ENCODE peak calls at places on chromosomes 1 and 21, in eight cellular contexts. L is transverse colon, U is tibial nerve, C is HepG2, V is suprapubic skin, A is stomach, G is SK-N-SH, E is esophagus muscularis mucosa. N is an unnamed sample.

GRCh38 chr1:201028473-201028889 is 5.0 kb upstream of the KIF21B start:
- DNase-seq in A (no peak), C (peak; percentile 33), U (peak; percentile 50), L (peak; percentile 79), G (no peak), V (no peak), E (no peak), N (no peak)

GRCh38 chr1:36760081-36760480 is 274.2 kb downstream of the GRIK3 start:
- DNase-seq in E (no peak), A (no peak), C (no peak), G (no peak), L (no peak), V (no peak), U (no peak), N (no peak)

GRCh38 chr1:173002891-173003582 is 47.7 kb downstream of the TNFSF18 start:
- DNase-seq in L (no peak), U (no peak), A (no peak), V (no peak), G (no peak), E (no peak), C (no peak), N (no peak)

GRCh38 chr1:228211091-228211870 is 3.4 kb downstream of the OBSCN start:
- DNase-seq in G (no peak), L (no peak), A (no peak), C (no peak), U (no peak), V (peak; percentile 78), E (no peak), N (peak; percentile 23)

GRCh38 chr1:10122926-10123325 is 87.4 kb upstream of the KIF1B start:
- DNase-seq in E (no peak), G (no peak), A (no peak), C (no peak), V (no peak), U (no peak), L (peak; percentile 11), N (no peak)

GRCh38 chr1:1752671-1753606 is 25.3 kb downstream of the NADK start:
- DNase-seq in E (no peak), C (no peak), G (no peak), U (no peak), A (no peak), L (no peak), V (no peak), N (no peak)

GRCh38 chr1:209585672-209586071 is 2.2 kb downstream of the CAMK1G start:
- DNase-seq in V (no peak), G (peak; percentile 81), E (no peak), L (peak; percentile 45), U (no peak), A (peak; percentile 65), C (no peak), N (peak; percentile 50)

GRCh38 chr1:54004481-54005049 is 13.4 kb downstream of the LDLRAD1 start:
- DNase-seq in A (no peak), C (no peak), G (no peak), L (no peak), V (no peak), E (no peak), U (no peak), N (no peak)

GRCh38 chr1:30636621-30637020 is 86.8 kb downstream of the MATN1 start:
- DNase-seq in A (no peak), L (no peak), U (no peak), G (no peak), E (no peak), V (no peak), C (no peak), N (no peak)

GRCh38 chr1:81974883-81975555 is 174.3 kb downstream of the ADGRL2 start:
- DNase-seq in E (no peak), A (no peak), V (no peak), L (no peak), C (peak; percentile 72), G (no peak), U (no peak), N (no peak)

GRCh38 chr1:222387020-222387816 is 160.7 kb downstream of the HHIPL2 start:
- DNase-seq in L (no peak), A (no peak), U (no peak), G (peak; percentile 3), V (no peak), C (peak; percentile 21), E (no peak), N (no peak)

GRCh38 chr21:37367301-37367757 is 756 bp downstream of the DYRK1A start:
- DNase-seq in E (no peak), U (no peak), L (peak; percentile 19), A (peak; percentile 27), V (no peak), C (no peak), G (peak; percentile 66), N (no peak)

GRCh38 chr1:45926302-45926701 is 122.9 kb downstream of the MAST2 start:
- DNase-seq in C (no peak), G (no peak), A (no peak), U (no peak), V (no peak), E (no peak), L (no peak), N (no peak)

GRCh38 chr1:162629077-162629637 is 3.1 kb upstream of the DDR2 start:
- DNase-seq in V (no peak), A (no peak), E (no peak), L (no peak), U (no peak), C (no peak), G (no peak), N (no peak)

DNA sequence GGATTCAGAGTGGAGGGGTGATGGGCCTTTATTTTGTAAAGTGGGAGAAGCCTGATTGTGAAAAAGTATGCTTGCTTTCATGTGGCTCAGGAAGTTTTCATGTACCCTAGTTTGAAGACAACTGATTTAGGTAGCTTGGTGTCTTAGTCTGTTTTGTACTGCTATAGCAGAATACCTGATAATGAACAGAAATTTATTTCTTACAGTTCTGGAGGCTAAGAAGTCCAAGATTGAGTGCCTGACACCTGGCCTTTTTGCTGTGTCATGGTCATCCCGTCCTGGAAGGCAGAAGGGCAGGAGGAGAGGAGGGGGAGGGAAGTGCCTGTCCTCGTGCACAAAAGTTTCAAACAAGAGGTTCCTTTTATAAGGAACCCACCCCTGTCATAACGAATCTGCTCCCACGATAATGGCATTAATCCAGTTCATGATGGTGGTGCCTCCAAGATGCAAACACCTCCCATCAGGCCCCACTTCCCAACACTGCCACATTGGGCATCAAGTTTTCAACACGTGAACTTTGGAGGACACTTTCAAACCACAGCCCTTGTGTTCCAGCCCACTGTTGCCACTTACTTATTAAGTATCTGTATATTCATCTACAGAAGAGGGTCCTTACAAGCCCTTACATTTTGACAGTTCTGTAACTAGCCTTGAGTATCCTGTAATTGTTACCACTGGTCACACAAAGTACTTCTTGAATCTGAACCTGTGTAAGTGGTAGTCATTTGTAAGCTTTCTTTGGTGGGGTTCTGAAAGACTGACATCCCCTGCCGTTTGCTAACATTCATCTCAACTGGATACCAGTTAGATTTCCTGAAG is 9.5 kb downstream of the UCK2 start:
- DNase-seq in L (no peak), C (no peak), U (no peak), A (no peak), E (no peak), V (no peak), G (no peak), N (no peak)
- H3K4me1 ChIP-seq in L (peaks cover 5% of the 10 kb centered on the region), C (peaks cover 67% of the 10 kb centered on the region), U (no peaks in the 10 kb centered on the region), A (peaks cover 52% of the 10 kb centered on the region), E (peaks cover 13% of the 10 kb centered on the region), V (no peaks in the 10 kb centered on the region), G (no peaks in the 10 kb centered on the region), N (peaks cover 5% of the 10 kb centered on the region)

DNA sequence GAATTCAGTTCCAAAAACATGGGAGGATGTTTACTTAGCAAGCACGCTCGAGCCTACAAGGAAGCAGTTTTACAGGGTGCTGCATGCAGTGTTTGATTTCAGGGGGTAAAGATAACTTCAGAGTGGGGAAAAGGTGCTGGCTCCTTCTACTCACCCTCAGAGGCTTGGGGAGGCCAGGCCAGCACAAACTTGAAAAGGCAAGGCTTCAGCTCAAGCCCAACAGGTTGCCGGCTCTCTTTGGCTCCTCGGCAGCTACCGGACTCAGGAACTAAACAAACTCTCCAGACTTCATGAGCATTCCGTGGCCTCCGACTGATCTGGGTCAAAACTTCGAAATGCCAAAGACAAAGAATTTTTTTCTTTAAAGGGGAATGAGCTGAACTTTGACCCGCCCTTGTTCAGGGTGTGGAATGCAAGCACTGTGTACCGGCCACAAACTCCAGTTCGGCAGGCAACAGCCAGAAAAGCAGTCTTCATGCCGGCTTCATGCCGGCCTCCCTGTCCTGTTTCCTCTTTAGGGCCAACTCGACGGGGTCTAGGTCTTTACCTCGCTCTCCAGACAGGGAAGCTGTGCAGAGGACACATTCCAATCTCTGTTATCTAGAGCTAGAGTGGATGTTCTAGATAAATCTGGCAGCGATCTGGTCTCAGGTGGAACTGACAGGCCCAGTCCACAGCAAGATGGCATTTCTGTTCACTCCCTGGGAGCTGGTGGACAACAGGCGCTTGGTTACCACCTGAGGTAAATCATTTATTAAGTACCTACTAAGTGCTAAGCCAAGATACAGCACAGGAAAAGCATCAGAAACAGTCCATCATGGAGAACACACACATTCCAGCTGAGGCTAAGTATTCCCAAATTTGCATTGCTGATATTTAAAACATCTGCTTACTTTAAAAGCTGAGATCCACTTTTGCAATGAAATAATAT is 75.0 kb downstream of the CD46 start:
- DNase-seq in V (peak; percentile 81), C (peak; percentile 90), U (peak; percentile 55), G (no peak), L (peak; percentile 69), A (peak; percentile 84), E (no peak), N (peak; percentile 78)
- TF ChIP-seq EP300 in V (no peak), C (no peak), U (peak; percentile 36), G (no peak), L (peak; percentile 7), A (no peak), E (no peak), N (no peak)

DNA sequence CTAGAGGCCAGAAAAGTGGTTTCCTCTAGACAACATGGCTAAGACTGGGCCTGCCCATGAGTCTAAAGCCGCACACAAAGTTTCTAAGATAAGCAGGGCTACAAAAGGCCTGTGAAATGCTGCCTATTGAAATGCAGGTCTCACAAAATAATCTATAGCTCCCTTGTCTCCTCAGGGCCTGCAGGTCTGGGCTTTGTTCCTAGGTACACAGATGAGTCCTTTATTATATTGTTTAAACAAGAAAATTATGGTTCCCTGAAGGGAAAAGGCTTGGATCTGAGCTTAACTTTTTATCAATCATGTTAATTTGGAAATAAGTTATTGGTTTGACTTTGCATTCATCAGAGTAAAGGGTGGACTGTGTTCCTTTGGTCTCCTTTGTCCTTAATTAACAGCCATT is 413.4 kb upstream of the BEND5 start:
- DNase-seq in V (no peak), C (no peak), L (no peak), G (no peak), E (no peak), U (no peak), A (no peak), N (no peak)
- H3K36me3 ChIP-seq in V (no peaks in the 10 kb centered on the region), C (no peaks in the 10 kb centered on the region), L (no peaks in the 10 kb centered on the region), G (no peaks in the 10 kb centered on the region), E (no peaks in the 10 kb centered on the region), U (no peaks in the 10 kb centered on the region), A (no peaks in the 10 kb centered on the region), N (no peaks in the 10 kb centered on the region)

DNA sequence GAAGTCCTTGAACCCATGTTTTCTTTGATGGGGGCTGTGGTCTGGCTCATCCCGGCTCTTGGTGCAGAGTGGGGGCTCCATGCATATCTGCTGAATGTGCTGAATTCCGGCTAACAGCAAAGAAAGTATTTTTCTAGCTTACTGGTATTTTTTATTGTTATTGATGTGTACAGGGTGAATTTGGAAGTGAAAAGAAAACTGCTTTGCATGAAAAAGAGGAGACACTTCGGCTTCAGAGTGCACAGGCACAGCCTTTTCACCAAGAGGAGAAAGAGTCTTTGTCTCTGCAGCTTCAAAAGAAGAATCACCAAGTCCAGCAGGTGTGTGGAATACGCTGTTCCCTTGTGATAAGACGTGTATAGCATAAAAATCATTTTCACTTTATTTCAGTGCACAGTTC is 57.6 kb downstream of the PCNT start:
- DNase-seq in C (no peak), A (no peak), E (no peak), U (no peak), L (no peak), V (no peak), G (no peak), N (no peak)
- H3K4me1 ChIP-seq in C (no peaks in the 10 kb centered on the region), A (no peaks in the 10 kb centered on the region), E (no peaks in the 10 kb centered on the region), U (no peaks in the 10 kb centered on the region), L (no peaks in the 10 kb centered on the region), V (peaks cover 5% of the 10 kb centered on the region), G (no peaks in the 10 kb centered on the region), N (no peaks in the 10 kb centered on the region)

GRCh38 chr21:34822957-34823356 is 154.2 kb downstream of the CLIC6 start:
- DNase-seq in U (no peak), A (no peak), G (no peak), V (no peak), C (no peak), E (no peak), L (no peak), N (no peak)
- TF ChIP-seq EP300 in U (no peak), A (no peak), G (no peak), V (no peak), C (no peak), E (no peak), L (no peak), N (no peak)

N was measured in ovary.